ENCODE peak calls at places on chromosome 16, in six cellular contexts. L is esophagus squamous epithelium, Q is GM12865, D is IMR-90, V is AG09309, F is NB4. W is an unnamed sample.

GRCh38 chr16:57039148-57039812 is 49.9 kb downstream of the NLRC5 start:
- DNase-seq in Q (peak; percentile 86), D (peak; percentile 81), L (no peak), V (no peak), F (peak; percentile 98), W (no peak)

GRCh38 chr16:87499189-87499486 is 6.3 kb upstream of the ZCCHC14 start:
- DNase-seq in L (no peak), F (no peak), D (peak; percentile 82), V (peak; percentile 25), Q (no peak), W (no peak)

GRCh38 chr16:84218176-84218776 is 21.5 kb downstream of the KCNG4 start:
- DNase-seq in Q (no peak), D (no peak), V (no peak), F (no peak), L (no peak), W (no peak)

GRCh38 chr16:2939968-2940367 is 24.1 kb upstream of the KREMEN2 start:
- DNase-seq in D (no peak), Q (no peak), L (no peak), V (no peak), F (no peak), W (no peak)

GRCh38 chr16:57185446-57185944 is 344 bp downstream of the PSME3IP1 start:
- DNase-seq in D (peak; percentile 70), F (no peak), V (no peak), Q (no peak), L (no peak), W (no peak)

GRCh38 chr16:87705780-87706277 is 60.0 kb downstream of the KLHDC4 start:
- DNase-seq in Q (no peak), L (no peak), D (no peak), F (no peak), V (no peak), W (no peak)

GRCh38 chr16:57029161-57030160 is 40.1 kb downstream of the NLRC5 start:
- DNase-seq in Q (no peak), D (peak; percentile 77), F (no peak), L (no peak), V (no peak), W (no peak)

GRCh38 chr16:89795676-89796075 is 20.8 kb downstream of the FANCA start:
- DNase-seq in Q (no peak), V (no peak), L (no peak), D (no peak), F (no peak), W (no peak)

GRCh38 chr16:12868788-12869187 is 32.6 kb upstream of the SHISA9 start:
- DNase-seq in L (no peak), V (no peak), Q (no peak), F (no peak), D (no peak), W (no peak)

GRCh38 chr16:17930280-17930679 is 406.3 kb downstream of the NPIPA8 start:
- DNase-seq in D (no peak), L (no peak), F (no peak), Q (no peak), V (no peak), W (no peak)

GRCh38 chr16:85466989-85467388 is 146.1 kb upstream of the GSE1 start:
- DNase-seq in D (no peak), V (no peak), F (no peak), Q (no peak), L (no peak), W (no peak)

GRCh38 chr16:84926462-84926861 is 84.9 kb downstream of the ZDHHC7 start:
- DNase-seq in D (no peak), L (no peak), F (no peak), V (no peak), Q (no peak), W (no peak)

GRCh38 chr16:8855051-8855786 is 13.6 kb downstream of the CARHSP1 start:
- DNase-seq in Q (no peak), F (no peak), L (no peak), V (no peak), D (no peak), W (no peak)

GRCh38 chr16:22973451-22973991 is 159.6 kb downstream of the HS3ST2 start:
- DNase-seq in Q (no peak), F (no peak), L (no peak), D (no peak), V (no peak), W (no peak)

GRCh38 chr16:48384305-48384981 is 770 bp downstream of the SIAH1 start:
- DNase-seq in F (peak; percentile 70), D (peak; percentile 40), V (no peak), L (no peak), Q (peak; percentile 61), W (peak; percentile 79)

GRCh38 chr16:51407921-51408320 is 256.9 kb upstream of the SALL1 start:
- DNase-seq in Q (no peak), V (no peak), D (no peak), L (no peak), F (no peak), W (no peak)

GRCh38 chr16:87762071-87762571 is 3.7 kb downstream of the KLHDC4 start:
- DNase-seq in D (no peak), F (no peak), L (no peak), V (no peak), Q (no peak), W (no peak)

GRCh38 chr16:88866151-88866920 is at the start of gene PABPN1L:
- DNase-seq in Q (no peak), L (no peak), F (no peak), D (no peak), V (no peak), W (no peak)

GRCh38 chr16:70383421-70383960 is 36.8 kb downstream of the DDX19A start:
- DNase-seq in F (no peak), Q (no peak), V (no peak), D (no peak), L (no peak), W (no peak)
- TF ChIP-seq CTCF in F (no peak), Q (no peak), V (no peak), D (no peak), L (no peak), W (no peak)

DNA sequence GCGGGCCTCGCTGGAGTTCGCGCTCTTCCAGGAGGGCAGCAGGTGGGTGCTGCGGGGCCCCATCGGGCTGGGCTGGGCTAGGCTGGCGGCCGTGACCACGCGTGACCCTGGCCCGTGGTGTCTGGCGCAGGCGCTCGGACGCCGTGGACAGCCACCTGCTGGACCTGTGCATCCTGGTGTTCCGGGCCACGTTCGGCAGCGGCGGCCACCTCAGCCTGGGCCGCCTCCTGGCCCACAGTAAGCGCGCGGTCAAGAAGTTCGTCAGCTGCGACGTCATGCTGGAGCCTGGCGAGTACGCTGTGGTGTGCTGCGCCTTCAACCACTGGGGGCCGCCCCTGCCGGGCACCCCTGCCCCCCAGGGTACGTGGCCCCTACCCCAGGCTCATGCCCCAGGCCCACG is 8.0 kb upstream of the PRR35 start:
- DNase-seq in Q (no peak), F (no peak), L (no peak), V (no peak), D (no peak), W (no peak)
- TF ChIP-seq CTCF in Q (no peak), F (no peak), L (no peak), V (no peak), D (no peak), W (no peak)

DNA sequence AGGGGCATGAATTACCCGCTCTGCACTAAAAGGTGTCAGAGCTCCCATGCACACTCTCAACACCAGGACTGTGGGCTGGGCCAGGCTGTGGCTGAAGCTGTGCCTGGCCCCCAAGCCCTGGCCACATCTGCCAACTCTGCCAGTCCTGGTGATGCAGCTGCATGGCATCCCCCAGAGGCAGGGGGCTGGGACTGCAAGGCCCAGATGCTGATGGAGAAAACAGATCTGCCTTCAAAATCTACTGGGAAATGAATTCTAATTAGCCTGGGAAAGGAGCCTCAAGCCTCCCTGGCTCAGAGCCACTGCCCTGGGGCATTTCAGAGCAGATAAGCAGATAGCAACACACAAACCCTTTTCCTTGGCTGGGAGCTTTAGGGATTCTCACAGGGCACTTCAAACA is 3.4 kb downstream of the CHST6 start:
- DNase-seq in L (no peak), F (no peak), Q (peak; percentile 28), V (no peak), D (no peak), W (peak; percentile 82)
- TF ChIP-seq CTCF in L (no peak), F (peak; percentile 21), Q (peak; percentile 33), V (peak; percentile 29), D (no peak), W (peak; percentile 26)

DNA sequence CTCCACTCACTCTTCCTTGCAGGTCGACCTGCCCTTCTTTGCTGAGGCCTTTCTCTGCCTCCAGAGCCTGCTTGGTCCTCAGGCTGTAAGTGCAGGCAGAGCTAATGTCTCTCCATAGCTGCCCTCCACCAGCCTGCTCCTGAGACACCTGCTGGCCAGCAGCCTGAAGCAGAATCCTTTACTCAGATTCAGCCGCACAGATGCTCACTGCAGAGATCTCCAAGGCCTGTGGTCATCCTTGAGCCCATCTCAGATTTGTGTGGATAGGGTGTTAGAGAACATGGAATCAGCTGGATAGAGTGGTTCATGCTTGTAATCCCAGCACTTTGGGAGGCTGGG is 11.5 kb downstream of the DEXI start:
- DNase-seq in F (no peak), D (no peak), Q (no peak), L (no peak), V (no peak), W (peak; percentile 33)
- TF ChIP-seq CTCF in F (no peak), D (no peak), Q (no peak), L (no peak), V (no peak), W (no peak)

W was measured in glutamatergic neuron.